ENCODE peak calls at places on chromosomes 5 and 9, in seven cellular contexts. M, R, L, B, J, Q and C are unnamed samples.
A peak's percentile ranks its signal among the peaks of the same experiment; 100 is the strongest.

GRCh38 chr9:107215381-107215780 is 67.7 kb upstream of the RAD23B start:
- DNase-seq in M (no peak), R (peak; percentile 79), L (no peak), B (no peak), J (no peak), Q (no peak), C (no peak)

GRCh38 chr9:77673912-77674791 is 26.0 kb upstream of the GNA14 start:
- DNase-seq in M (no peak), R (no peak), L (no peak), B (no peak), J (no peak), Q (no peak), C (peak; percentile 19)

GRCh38 chr9:91913096-91913495 is 36.9 kb downstream of the ROR2 start:
- DNase-seq in M (no peak), R (no peak), L (no peak), B (no peak), J (no peak), Q (no peak), C (no peak)

GRCh38 chr9:127185931-127186781 is 63.7 kb upstream of the ANGPTL2 start:
- DNase-seq in M (peak; percentile 95), R (peak; percentile 84), L (peak; percentile 90), B (no peak), J (no peak), Q (peak; percentile 36), C (no peak)

GRCh38 chr5:148620696-148621095 is 33.6 kb downstream of the HTR4 start:
- DNase-seq in M (no peak), R (no peak), L (no peak), B (no peak), J (no peak), Q (no peak), C (no peak)

GRCh38 chr9:118325757-118326156 is 621.6 kb downstream of the TLR4 start:
- DNase-seq in M (no peak), R (no peak), L (no peak), B (no peak), J (no peak), Q (no peak), C (no peak)

GRCh38 chr9:35618854-35619799 is 914 bp upstream of the CD72 start:
- DNase-seq in M (no peak), R (no peak), L (no peak), B (no peak), J (no peak), Q (peak; percentile 40), C (no peak)

GRCh38 chr5:172150514-172151425 is 37.3 kb downstream of the STK10 start:
- DNase-seq in M (peak; percentile 62), R (peak; percentile 21), L (peak; percentile 62), B (peak; percentile 80), J (no peak), Q (peak; percentile 49), C (peak; percentile 95)

GRCh38 chr5:138230261-138230660 is 17.1 kb upstream of the CDC23 start:
- DNase-seq in M (peak; percentile 78), R (peak; percentile 48), L (no peak), B (no peak), J (no peak), Q (peak; percentile 31), C (no peak)

GRCh38 chr5:139854953-139855352 is 59.3 kb downstream of the PSD2 start:
- DNase-seq in M (no peak), R (no peak), L (no peak), B (no peak), J (no peak), Q (no peak), C (no peak)

GRCh38 chr9:88339322-88339721 is 48.9 kb upstream of the SPIN1 start:
- DNase-seq in M (no peak), R (no peak), L (no peak), B (peak; percentile 55), J (no peak), Q (no peak), C (no peak)

GRCh38 chr5:71960196-71960595 is 147.1 kb upstream of the MAP1B start:
- DNase-seq in M (no peak), R (no peak), L (no peak), B (no peak), J (no peak), Q (no peak), C (no peak)

GRCh38 chr5:180811012-180811622 is 8.5 kb upstream of the MGAT1 start:
- DNase-seq in M (no peak), R (no peak), L (no peak), B (no peak), J (peak; percentile 29), Q (no peak), C (no peak)

GRCh38 chr5:39356263-39356662 is 8.0 kb downstream of the C9 start:
- DNase-seq in M (no peak), R (no peak), L (no peak), B (no peak), J (no peak), Q (no peak), C (no peak)

GRCh38 chr5:131019601-131020315 is 145.3 kb downstream of the HINT1 start:
- DNase-seq in M (no peak), R (no peak), L (no peak), B (no peak), J (no peak), Q (no peak), C (no peak)

GRCh38 chr9:138070815-138071214 is 193.2 kb downstream of the CACNA1B start:
- DNase-seq in M (no peak), R (no peak), L (no peak), B (no peak), J (no peak), Q (peak; percentile 7), C (no peak)

GRCh38 chr5:41211417-41211816 is 1.9 kb downstream of the C6 start:
- DNase-seq in M (no peak), R (no peak), L (no peak), B (no peak), J (no peak), Q (no peak), C (no peak)

GRCh38 chr5:94402096-94402495 is 216.3 kb downstream of the KIAA0825 start:
- DNase-seq in M (no peak), R (peak; percentile 19), L (no peak), B (no peak), J (no peak), Q (no peak), C (no peak)

GRCh38 chr9:134945509-134946275 is 28.0 kb upstream of the FCN1 start:
- DNase-seq in M (no peak), R (no peak), L (no peak), B (no peak), J (no peak), Q (no peak), C (no peak)